ENCODE peak calls at places on chromosomes 11 and 22, in nine cellular contexts. X, C, D, H, K, P, R, A and S are unnamed samples.
A peak's percentile ranks its signal among the peaks of the same experiment; 100 is the strongest.

GRCh38 chr11:7651140-7651551 is 22.2 kb downstream of the CYB5R2 start:
- DNase-seq in X (peak; percentile 37), C (no peak), D (no peak), H (no peak), K (no peak), P (peak; percentile 13), R (no peak), A (no peak), S (no peak)

GRCh38 chr11:58164389-58164788 is 24.5 kb upstream of the OR9Q2 start:
- DNase-seq in X (no peak), C (no peak), D (no peak), H (no peak), K (no peak), P (no peak), R (no peak), A (no peak), S (no peak)

GRCh38 chr11:116578971-116579687 is 193.7 kb downstream of the BUD13 start:
- DNase-seq in X (no peak), C (no peak), D (no peak), H (no peak), K (no peak), P (no peak), R (no peak), A (no peak), S (no peak)

GRCh38 chr11:125569913-125570621 is 790 bp downstream of the EI24 start:
- DNase-seq in X (no peak), C (no peak), D (peak; percentile 65), H (peak; percentile 2), K (no peak), P (peak; percentile 18), R (no peak), A (peak; percentile 6), S (no peak)

GRCh38 chr11:61791737-61792309 is 576 bp downstream of the TMEM258 start:
- DNase-seq in X (peak; percentile 67), C (peak; percentile 54), D (peak; percentile 71), H (peak; percentile 78), K (no peak), P (peak; percentile 95), R (peak; percentile 54), A (peak; percentile 31), S (peak; percentile 89)

GRCh38 chr11:68045900-68046299 is 7.1 kb downstream of the TCIRG1 start:
- DNase-seq in X (no peak), C (no peak), D (no peak), H (no peak), K (no peak), P (no peak), R (no peak), A (no peak), S (no peak)

GRCh38 chr11:116168459-116168787 is 604.4 kb downstream of the BUD13 start:
- DNase-seq in X (no peak), C (no peak), D (no peak), H (no peak), K (no peak), P (no peak), R (no peak), A (no peak), S (no peak)

GRCh38 chr11:9574556-9574805 is 1.0 kb downstream of the WEE1 start:
- DNase-seq in X (peak; percentile 51), C (no peak), D (no peak), H (no peak), K (no peak), P (no peak), R (no peak), A (peak; percentile 16), S (peak; percentile 70)

GRCh38 chr11:120178441-120179070 is 32.3 kb upstream of the OAF start:
- DNase-seq in X (no peak), C (no peak), D (no peak), H (no peak), K (no peak), P (peak; percentile 18), R (no peak), A (no peak), S (no peak)

GRCh38 chr22:45676024-45676423 is 4.4 kb downstream of the ATXN10 start:
- DNase-seq in X (no peak), C (no peak), D (no peak), H (no peak), K (no peak), P (no peak), R (no peak), A (no peak), S (no peak)

GRCh38 chr11:29129850-29130249 is 887.0 kb downstream of the KCNA4 start:
- DNase-seq in X (no peak), C (no peak), D (no peak), H (no peak), K (no peak), P (peak; percentile 65), R (no peak), A (no peak), S (no peak)

GRCh38 chr11:61567286-61568061 is 13.4 kb downstream of the SYT7 start:
- DNase-seq in X (peak; percentile 83), C (no peak), D (peak; percentile 81), H (peak; percentile 80), K (peak; percentile 80), P (peak; percentile 73), R (peak; percentile 53), A (peak; percentile 70), S (no peak)

GRCh38 chr11:97990162-97990920 is 1030.4 kb upstream of the CNTN5 start:
- DNase-seq in X (no peak), C (no peak), D (no peak), H (no peak), K (no peak), P (no peak), R (no peak), A (no peak), S (no peak)